ENCODE peak calls at places on chromosomes 12 and 14, in eight cellular contexts. D, M, H, E, Q, I, F and Z are unnamed samples.

GRCh38 chr12:108634225-108634795 is 616 bp upstream of the SELPLG start:
- DNase-seq in F (peak), D (no peak), M (no peak), H (no peak), Q (no peak), I (no peak), E (no peak), Z (no peak)

GRCh38 chr14:23512156-23512555 is 39.4 kb downstream of the ZFHX2 start:
- DNase-seq in I (no peak), E (no peak), H (no peak), F (no peak), Q (no peak), M (no peak), D (no peak), Z (no peak)

GRCh38 chr12:49720214-49720613 is 13.0 kb upstream of the FMNL3 start:
- DNase-seq in F (no peak), D (no peak), M (no peak), Q (no peak), H (no peak), E (no peak), I (no peak), Z (no peak)

GRCh38 chr12:15404485-15404884 is 82.2 kb downstream of the PTPRO start:
- DNase-seq in E (no peak), H (no peak), Q (no peak), I (no peak), D (no peak), M (no peak), F (no peak), Z (no peak)

GRCh38 chr12:208813-209212 is 5.1 kb downstream of the SLC6A12 start:
- DNase-seq in H (no peak), M (no peak), I (no peak), E (no peak), D (no peak), Q (no peak), F (no peak), Z (no peak)

GRCh38 chr12:88185988-88186387 is 43.9 kb downstream of the TMTC3 start:
- DNase-seq in D (no peak), M (peak), H (no peak), E (no peak), I (no peak), F (no peak), Q (no peak), Z (no peak)

GRCh38 chr14:100305446-100306255 is 593 bp downstream of the SLC25A29 start:
- DNase-seq in I (no peak), E (no peak), D (no peak), M (no peak), Q (no peak), H (no peak), F (no peak), Z (no peak)

GRCh38 chr12:76259660-76260389 is 88.4 kb downstream of the BBS10 start:
- DNase-seq in M (peak), F (no peak), Q (no peak), E (no peak), D (no peak), I (no peak), H (no peak), Z (no peak)

GRCh38 chr12:85823436-85824179 is 12.6 kb downstream of the RASSF9 start:
- DNase-seq in I (no peak), H (no peak), E (no peak), M (peak), F (no peak), D (no peak), Q (no peak), Z (no peak)

GRCh38 chr14:89644641-89645040 is 227.6 kb upstream of the FOXN3 start:
- DNase-seq in D (no peak), E (no peak), F (no peak), M (no peak), Q (no peak), H (no peak), I (no peak), Z (no peak)